ENCODE peak calls at places on chromosome 13, in five cellular contexts. X is left ventricle myocardium inferior; A is T-helper 1 cell; S is lower lobe of right lung; L is stimulated activated CD8-positive, alpha-beta memory T cell treated with anti-CD3 and anti-CD28 coated beads, Interleukin-7, amount 100 ng/mL, for 1 hour. R is an unnamed sample.

GRCh38 chr13:44758595-44759221 is 182.6 kb upstream of the TSC22D1 start:
- DNase-seq in A (no peak), L (no peak), S (no peak), X (no peak), R (no peak)

GRCh38 chr13:74767031-74767430 is 632.8 kb upstream of the KLF12 start:
- DNase-seq in S (no peak), X (no peak), L (no peak), A (no peak), R (no peak)

GRCh38 chr13:55160911-55161310 is 1979.8 kb upstream of the PRR20A start:
- DNase-seq in A (no peak), X (no peak), S (no peak), L (no peak), R (no peak)

GRCh38 chr13:22110368-22110767 is 439.5 kb downstream of the FGF9 start:
- DNase-seq in L (no peak), A (no peak), X (no peak), S (no peak), R (no peak)

GRCh38 chr13:95530178-95530577 is 22.3 kb upstream of the CLDN10 start:
- DNase-seq in L (no peak), A (no peak), S (peak; percentile 54), X (no peak), R (no peak)

GRCh38 chr13:100675660-100676129 is 1.1 kb upstream of the TMTC4 start:
- DNase-seq in X (no peak), L (no peak), A (no peak), S (no peak), R (no peak)

GRCh38 chr13:25977216-25977615 is 74.6 kb downstream of the SHISA2 start:
- DNase-seq in S (no peak), X (no peak), L (no peak), A (no peak), R (no peak)

GRCh38 chr13:112931028-112931934 is 37.7 kb upstream of the MCF2L start:
- DNase-seq in X (no peak), L (no peak), A (no peak), S (no peak), R (no peak)

GRCh38 chr13:106534844-106535551 is 464 bp downstream of the EFNB2 start:
- DNase-seq in L (no peak), S (peak; percentile 53), A (no peak), X (peak; percentile 17), R (peak; percentile 7)

GRCh38 chr13:45206340-45206739 is 5.5 kb upstream of the KCTD4 start:
- DNase-seq in L (no peak), X (no peak), S (no peak), A (no peak), R (no peak)

GRCh38 chr13:51818771-51819511 is 15.0 kb upstream of the DHRS12 start:
- DNase-seq in S (no peak), L (no peak), A (no peak), X (no peak), R (peak; percentile 17)

GRCh38 chr13:30998548-30999140 is 66.2 kb downstream of the TEX26 start:
- DNase-seq in A (no peak), S (no peak), L (no peak), X (no peak), R (no peak)

GRCh38 chr13:61728468-61728867 is 312.8 kb upstream of the PCDH20 start:
- DNase-seq in L (no peak), A (no peak), S (no peak), X (no peak), R (no peak)

GRCh38 chr13:32047088-32047487 is 15.5 kb downstream of the FRY start:
- DNase-seq in A (no peak), X (no peak), S (no peak), L (no peak), R (no peak)

GRCh38 chr13:73477441-73477840 is 418.6 kb downstream of the KLF5 start:
- DNase-seq in A (no peak), L (no peak), X (no peak), S (no peak), R (no peak)

GRCh38 chr13:111429064-111429558 is 108.7 kb downstream of the TEX29 start:
- DNase-seq in A (no peak), L (peak; percentile 9), S (no peak), X (no peak), R (no peak)

GRCh38 chr13:46523972-46524737 is 28.8 kb upstream of the LRCH1 start:
- DNase-seq in A (no peak), X (no peak), S (no peak), L (no peak), R (no peak)

GRCh38 chr13:112783135-112783945 is 93.5 kb downstream of the ATP11A start:
- DNase-seq in L (no peak), A (no peak), S (peak; percentile 58), X (no peak), R (no peak)

GRCh38 chr13:114102521-114103288 is 29.7 kb downstream of the RASA3 start:
- DNase-seq in A (no peak), S (peak; percentile 38), X (no peak), L (no peak), R (peak; percentile 1)

GRCh38 chr13:45715351-45715750 is 13.2 kb downstream of the CBY2 start:
- DNase-seq in S (no peak), L (no peak), A (no peak), X (no peak), R (no peak)

GRCh38 chr13:79780240-79780639 is 299.3 kb downstream of the NDFIP2 start:
- DNase-seq in S (no peak), X (no peak), A (no peak), L (no peak), R (no peak)

GRCh38 chr13:28794370-28794769 is 25.8 kb upstream of the MTUS2 start:
- DNase-seq in A (no peak), L (no peak), X (no peak), S (no peak), R (no peak)

GRCh38 chr13:49527123-49527522 is 31.4 kb downstream of the PHF11 start:
- DNase-seq in X (peak; percentile 24), L (no peak), A (no peak), S (no peak), R (no peak)

GRCh38 chr13:46712524-46712923 is 84.4 kb downstream of the ESD start:
- DNase-seq in A (no peak), L (no peak), X (no peak), S (no peak), R (no peak)

GRCh38 chr13:90448466-90449037 is 898.9 kb upstream of the MIR17HG start:
- DNase-seq in A (no peak), X (no peak), L (no peak), S (no peak), R (no peak)

GRCh38 chr13:98921786-98922185 is 56.1 kb downstream of the DOCK9 start:
- DNase-seq in L (no peak), A (no peak), X (no peak), S (no peak), R (no peak)

GRCh38 chr13:24187185-24187584 is 26.7 kb downstream of the SPATA13 start:
- DNase-seq in A (no peak), S (no peak), X (no peak), L (no peak), R (no peak)

GRCh38 chr13:30053904-30054303 is 203.5 kb upstream of the UBL3 start:
- DNase-seq in A (no peak), X (no peak), L (no peak), S (no peak), R (no peak)

GRCh38 chr13:24212674-24213073 is 52.2 kb downstream of the SPATA13 start:
- DNase-seq in L (no peak), A (no peak), S (no peak), X (no peak), R (no peak)

R was measured in T-helper 9 cell.